ENCODE peak calls at places on chromosome 20, in eight cellular contexts. T is ovary; Q is BE2C; K is A549; H is neural progenitor cell; A is CD8-positive, alpha-beta T cell; R is astrocyte; X is thyroid gland. Y is an unnamed sample.

GRCh38 chr20:48298851-48299484 is 513.7 kb upstream of the SULF2 start:
- DNase-seq in T (no peak), Q (peak), K (peak), H (peak), A (no peak), R (peak), X (no peak), Y (peak)

GRCh38 chr20:62961310-62961783 is 8.8 kb downstream of the SLC17A9 start:
- DNase-seq in T (peak), Q (peak), K (no peak), H (peak), A (no peak), R (no peak), X (no peak), Y (no peak)

GRCh38 chr20:3071610-3072529 is at the start of gene OXT:
- DNase-seq in T (no peak), Q (no peak), K (no peak), H (peak), A (peak), R (no peak), X (peak), Y (no peak)

GRCh38 chr20:48538058-48538825 is 289.6 kb downstream of the PREX1 start:
- DNase-seq in T (peak), Q (no peak), K (peak), H (peak), A (no peak), R (peak), X (peak), Y (peak)

GRCh38 chr20:17024513-17025105 is 202.2 kb upstream of the PCSK2 start:
- DNase-seq in T (no peak), Q (no peak), K (peak), H (peak), A (no peak), R (peak), X (no peak), Y (peak)

GRCh38 chr20:18224968-18225568 is 63.3 kb upstream of the ZNF133 start:
- DNase-seq in T (peak), Q (peak), K (peak), H (peak), A (no peak), R (peak), X (peak), Y (peak)

GRCh38 chr20:6882911-6883310 is 115.4 kb downstream of the BMP2 start:
- DNase-seq in T (no peak), Q (no peak), K (no peak), H (no peak), A (no peak), R (peak), X (no peak), Y (peak)

GRCh38 chr20:925516-925915 is 9.4 kb upstream of the ANGPT4 start:
- DNase-seq in T (no peak), Q (no peak), K (no peak), H (no peak), A (no peak), R (no peak), X (peak), Y (no peak)

GRCh38 chr20:33889312-33889711 is 78.2 kb downstream of the CHMP4B start:
- DNase-seq in T (no peak), Q (no peak), K (no peak), H (no peak), A (no peak), R (no peak), X (no peak), Y (no peak)

GRCh38 chr20:19302714-19303113 is 90.3 kb downstream of the SLC24A3 start:
- DNase-seq in T (no peak), Q (no peak), K (no peak), H (no peak), A (no peak), R (no peak), X (no peak), Y (no peak)

GRCh38 chr20:44115762-44116644 is 71.0 kb downstream of the JPH2 start:
- DNase-seq in T (no peak), Q (no peak), K (no peak), H (no peak), A (no peak), R (no peak), X (no peak), Y (no peak)

GRCh38 chr20:18019068-18019467 is 38.6 kb downstream of the OVOL2 start:
- DNase-seq in T (no peak), Q (no peak), K (peak), H (peak), A (no peak), R (no peak), X (no peak), Y (peak)

GRCh38 chr20:35316086-35316485 is 23.9 kb upstream of the FAM83C start:
- DNase-seq in T (no peak), Q (no peak), K (no peak), H (no peak), A (no peak), R (no peak), X (no peak), Y (no peak)

DNA sequence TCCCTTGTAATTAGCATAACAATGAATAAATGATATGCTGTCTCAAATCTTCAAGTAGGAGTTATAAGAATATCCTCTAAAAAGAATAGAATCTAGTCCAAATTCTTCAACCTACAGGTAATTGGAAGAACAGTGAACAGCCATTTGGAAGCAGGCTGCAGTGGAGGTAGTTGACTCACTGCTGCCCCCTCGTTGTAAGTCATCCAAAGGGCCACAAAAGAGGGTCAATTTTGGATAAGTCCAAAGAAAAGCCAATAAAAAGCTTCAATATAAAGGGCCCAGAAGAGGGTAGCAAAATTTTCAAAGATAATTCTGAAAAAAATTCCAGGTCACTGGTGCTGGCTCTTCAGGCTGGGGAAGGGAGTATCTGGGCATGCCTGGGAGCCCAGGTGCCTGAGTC is 60.8 kb upstream of the SSTR4 start:
- DNase-seq in T (no peak), Q (no peak), K (no peak), H (peak), A (no peak), R (no peak), X (no peak), Y (no peak)
- TF ChIP-seq CTCF in T (no peak), Q (peak), K (peak), H (peak), A (no peak), R (no peak), X (no peak), Y (peak)

GRCh38 chr20:47036091-47036880 is 141.6 kb downstream of the EYA2 start:
- DNase-seq in T (no peak), Q (no peak), K (no peak), H (no peak), A (no peak), R (no peak), X (no peak), Y (no peak)

GRCh38 chr20:47033665-47034064 is 139.0 kb downstream of the EYA2 start:
- DNase-seq in T (no peak), Q (no peak), K (no peak), H (no peak), A (no peak), R (no peak), X (no peak), Y (no peak)

GRCh38 chr20:47031821-47032220 is 137.2 kb downstream of the EYA2 start:
- DNase-seq in T (no peak), Q (no peak), K (no peak), H (peak), A (no peak), R (no peak), X (no peak), Y (no peak)

GRCh38 chr20:47032969-47033578 is 138.4 kb downstream of the EYA2 start:
- DNase-seq in T (no peak), Q (no peak), K (no peak), H (no peak), A (no peak), R (no peak), X (no peak), Y (no peak)

GRCh38 chr20:47035191-47035590 is 140.5 kb downstream of the EYA2 start:
- DNase-seq in T (no peak), Q (no peak), K (no peak), H (no peak), A (no peak), R (no peak), X (no peak), Y (no peak)
- H3K4me3 ChIP-seq in T (no peak), Q (no peak), K (no peak), H (no peak), A (no peak), R (no peak), X (no peak), Y (no peak)

GRCh38 chr20:41335591-41335990 is 5.0 kb upstream of the LPIN3 start:
- DNase-seq in T (no peak), Q (no peak), K (no peak), H (no peak), A (no peak), R (no peak), X (no peak), Y (no peak)

GRCh38 chr20:41342474-41343464 is 2.1 kb downstream of the LPIN3 start:
- DNase-seq in T (peak), Q (no peak), K (no peak), H (no peak), A (no peak), R (no peak), X (no peak), Y (no peak)

GRCh38 chr20:41340327-41341055 is at the start of gene LPIN3:
- DNase-seq in T (peak), Q (peak), K (peak), H (peak), A (no peak), R (peak), X (peak), Y (peak)

GRCh38 chr20:41336711-41337492 is 3.7 kb upstream of the LPIN3 start:
- DNase-seq in T (no peak), Q (no peak), K (no peak), H (no peak), A (no peak), R (no peak), X (no peak), Y (no peak)

GRCh38 chr20:41339957-41340326 is 679 bp upstream of the LPIN3 start:
- DNase-seq in T (peak), Q (peak), K (peak), H (peak), A (peak), R (peak), X (peak), Y (peak)
- TF ChIP-seq CTCF in T (peak), Q (peak), K (peak), H (peak), A (peak), R (peak), X (peak), Y (peak)

GRCh38 chr20:49612127-49612738 is 44.3 kb upstream of the PTGIS start:
- DNase-seq in T (no peak), Q (no peak), K (no peak), H (no peak), A (no peak), R (no peak), X (no peak), Y (no peak)

GRCh38 chr20:49610701-49611538 is 43.0 kb upstream of the PTGIS start:
- DNase-seq in T (peak), Q (peak), K (peak), H (peak), A (peak), R (no peak), X (peak), Y (no peak)

GRCh38 chr20:49614338-49615050 is 46.6 kb upstream of the PTGIS start:
- DNase-seq in T (no peak), Q (no peak), K (no peak), H (no peak), A (no peak), R (no peak), X (no peak), Y (no peak)

GRCh38 chr20:49607568-49607967 is 39.6 kb upstream of the PTGIS start:
- DNase-seq in T (no peak), Q (no peak), K (no peak), H (no peak), A (no peak), R (no peak), X (no peak), Y (no peak)

GRCh38 chr20:49608752-49609670 is 41.1 kb upstream of the PTGIS start:
- DNase-seq in T (peak), Q (peak), K (peak), H (peak), A (peak), R (no peak), X (peak), Y (no peak)
- H3K4me3 ChIP-seq in T (no peak), Q (no peak), K (peak), H (peak), A (no peak), R (no peak), X (no peak), Y (no peak)

GRCh38 chr20:5447188-5447587 is 130.4 kb upstream of the PROKR2 start:
- DNase-seq in T (no peak), Q (no peak), K (no peak), H (no peak), A (no peak), R (no peak), X (no peak), Y (no peak)
- TF ChIP-seq CTCF in T (no peak), Q (no peak), K (no peak), H (no peak), A (no peak), R (no peak), X (no peak), Y (no peak)

DNA sequence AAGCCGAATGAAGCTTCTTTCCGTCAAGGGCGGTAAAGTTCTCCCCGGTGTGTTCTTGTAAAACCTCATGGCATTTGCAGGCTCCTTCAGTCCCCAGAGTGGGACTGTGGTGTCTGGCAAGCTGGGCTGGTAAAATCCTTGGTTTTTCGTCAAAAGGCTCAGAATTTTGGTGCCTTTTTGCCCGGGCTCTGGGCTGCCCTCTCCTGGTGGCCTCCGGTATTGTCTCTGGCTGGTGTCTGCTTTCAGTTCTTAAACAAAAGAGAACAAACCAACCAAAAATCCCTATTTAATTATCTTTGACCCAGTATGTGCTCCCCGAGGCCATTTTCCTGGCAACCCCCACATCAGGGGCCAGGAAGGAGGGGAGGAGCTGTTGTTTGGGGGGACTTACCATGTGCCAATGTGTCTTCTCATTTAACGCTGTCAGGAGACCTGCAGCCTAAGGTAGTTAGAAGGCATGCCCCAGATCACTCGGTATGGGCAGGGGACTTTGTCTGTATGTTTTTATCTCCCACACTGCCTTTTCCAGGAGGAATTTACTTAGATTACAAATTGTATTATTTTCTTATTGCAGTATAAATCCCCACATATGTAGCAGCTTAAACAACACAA is 11.1 kb downstream of the CDH4 start:
- DNase-seq in T (no peak), Q (peak), K (no peak), H (peak), A (peak), R (no peak), X (peak), Y (peak)
- H3K4me3 ChIP-seq in T (no peak), Q (no peak), K (no peak), H (no peak), A (no peak), R (no peak), X (no peak), Y (no peak)

DNA sequence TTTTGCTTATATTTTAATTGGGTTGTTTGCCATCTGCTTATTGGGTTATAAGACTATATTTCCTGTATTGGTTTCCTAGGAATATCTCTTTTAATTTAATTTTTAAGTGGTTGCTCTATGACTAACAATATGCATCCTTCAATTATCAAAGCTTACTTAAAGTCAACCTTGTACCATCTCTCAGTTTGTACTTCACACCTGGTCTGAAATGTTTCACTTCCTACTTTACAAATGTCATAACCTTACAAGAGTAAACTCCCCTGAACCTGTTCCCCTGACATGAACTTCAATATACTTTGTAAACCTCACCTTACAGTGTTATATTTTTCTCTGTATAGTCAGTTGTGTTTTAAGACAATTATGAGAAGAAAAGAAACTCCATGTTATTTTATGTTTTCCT is 35.8 kb downstream of the PAX1 start:
- DNase-seq in T (no peak), Q (no peak), K (no peak), H (no peak), A (no peak), R (no peak), X (no peak), Y (no peak)
- TF ChIP-seq CTCF in T (no peak), Q (no peak), K (no peak), H (no peak), A (no peak), R (no peak), X (no peak), Y (no peak)

GRCh38 chr20:31475032-31475431 is at the start of the genes DEFB124 and REM1:
- DNase-seq in T (peak), Q (peak), K (no peak), H (peak), A (no peak), R (no peak), X (peak), Y (no peak)
- H3K4me3 ChIP-seq in T (peak), Q (no peak), K (peak), H (peak), A (no peak), R (no peak), X (no peak), Y (peak)

GRCh38 chr20:58868795-58869194 is 16.3 kb downstream of the GNAS start:
- DNase-seq in T (peak), Q (no peak), K (no peak), H (peak), A (no peak), R (no peak), X (peak), Y (no peak)
- TF ChIP-seq CTCF in T (no peak), Q (no peak), K (no peak), H (peak), A (no peak), R (peak), X (peak), Y (peak)

GRCh38 chr20:32451682-32452461 is 93.7 kb downstream of the ASXL1 start:
- DNase-seq in T (no peak), Q (peak), K (no peak), H (no peak), A (no peak), R (no peak), X (no peak), Y (no peak)
- H3K4me3 ChIP-seq in T (no peak), Q (no peak), K (no peak), H (no peak), A (no peak), R (no peak), X (no peak), Y (no peak)